ENCODE peak calls at places on chromosomes 4 and X, in six cellular contexts. M, K, G, B, H and O are unnamed samples.
A peak's percentile ranks its signal among the peaks of the same experiment; 100 is the strongest.

GRCh38 chrX:152821145-152821765 is 9.3 kb downstream of the CETN2 start:
- DNase-seq in K (no peak), G (peak; percentile 52), B (no peak), M (peak; percentile 31), H (no peak), O (peak; percentile 2)

GRCh38 chr4:112153222-112153791 is 8.1 kb downstream of the FAM241A start:
- DNase-seq in M (no peak), H (no peak), K (no peak), G (no peak), B (no peak), O (no peak)

GRCh38 chr4:56641494-56642051 is 39.5 kb downstream of the HOPX start:
- DNase-seq in G (no peak), B (no peak), H (no peak), M (peak; percentile 94), K (peak; percentile 72), O (no peak)

GRCh38 chr4:2964077-2964471 is 703 bp downstream of the GRK4 start:
- DNase-seq in G (no peak), M (no peak), H (no peak), B (no peak), K (no peak), O (no peak)

GRCh38 chr4:80045831-80046230 is 27.2 kb downstream of the ANTXR2 start:
- DNase-seq in H (no peak), G (no peak), B (no peak), M (no peak), K (no peak), O (no peak)

GRCh38 chrX:65690057-65690855 is 22.8 kb downstream of the MSN start:
- DNase-seq in M (peak; percentile 79), H (no peak), K (no peak), G (no peak), B (no peak), O (no peak)

GRCh38 chrX:40855411-40855810 is 120.1 kb upstream of the MED14 start:
- DNase-seq in B (no peak), K (peak; percentile 44), M (peak; percentile 58), G (peak; percentile 15), H (no peak), O (no peak)

GRCh38 chr4:68267433-68267944 is 22.0 kb upstream of the TMPRSS11B start:
- DNase-seq in B (no peak), G (no peak), H (no peak), K (peak; percentile 0), M (peak; percentile 45), O (no peak)

GRCh38 chrX:70422886-70423336 is at the start of gene GDPD2:
- DNase-seq in G (peak; percentile 45), M (no peak), B (no peak), K (no peak), H (no peak), O (peak; percentile 76)

GRCh38 chr4:154822775-154823174 is 41.7 kb downstream of the RBM46 start:
- DNase-seq in G (no peak), B (no peak), H (no peak), M (peak; percentile 56), K (peak; percentile 27), O (no peak)

GRCh38 chr4:188220006-188220405 is 80.8 kb downstream of the TRIML1 start:
- DNase-seq in H (no peak), M (no peak), B (no peak), K (no peak), G (no peak), O (no peak)

GRCh38 chr4:8241895-8242696 is 27.5 kb upstream of the HTRA3 start:
- DNase-seq in M (peak; percentile 88), H (peak; percentile 82), B (peak; percentile 10), K (no peak), G (peak; percentile 47), O (peak; percentile 50)

GRCh38 chrX:465418-465817 is 78.7 kb upstream of the PPP2R3B start:
- DNase-seq in H (no peak), G (no peak), K (no peak), B (no peak), M (no peak), O (no peak)

GRCh38 chr4:101584306-101584705 is 206.2 kb upstream of the BANK1 start:
- DNase-seq in K (no peak), G (no peak), B (no peak), M (no peak), H (no peak), O (no peak)

GRCh38 chrX:38561951-38562719 is 793 bp downstream of the TSPAN7 start:
- DNase-seq in K (no peak), H (no peak), G (peak; percentile 9), M (no peak), B (peak; percentile 7), O (peak; percentile 57)

GRCh38 chr4:155120536-155120935 is 87.9 kb upstream of the NPY2R start:
- DNase-seq in K (no peak), G (no peak), B (no peak), H (no peak), M (no peak), O (no peak)

GRCh38 chr4:27836505-27836904 is 975.9 kb downstream of the STIM2 start:
- DNase-seq in B (no peak), H (no peak), M (peak; percentile 71), G (no peak), K (no peak), O (no peak)

GRCh38 chr4:47718691-47719090 is 119.2 kb downstream of the CORIN start:
- DNase-seq in H (no peak), B (no peak), G (no peak), K (no peak), M (no peak), O (no peak)

GRCh38 chrX:7088968-7089615 is 58.4 kb upstream of the STS start:
- DNase-seq in H (peak; percentile 22), M (no peak), K (no peak), G (no peak), B (no peak), O (no peak)

GRCh38 chrX:140343226-140343873 is 161.5 kb downstream of the SOX3 start:
- DNase-seq in B (no peak), G (no peak), H (no peak), M (peak; percentile 1), K (peak; percentile 8), O (no peak)

GRCh38 chr4:10856271-10856670 is 171.7 kb upstream of the CLNK start:
- DNase-seq in K (no peak), G (no peak), M (no peak), B (no peak), H (no peak), O (no peak)

GRCh38 chr4:71602271-71602890 is 181.5 kb downstream of the GC start:
- DNase-seq in M (peak; percentile 69), G (no peak), K (peak; percentile 3), B (no peak), H (no peak), O (no peak)

GRCh38 chrX:22395372-22395771 is 122.7 kb downstream of the CBLL2 start:
- DNase-seq in M (peak; percentile 41), H (no peak), K (no peak), G (no peak), B (no peak), O (no peak)

GRCh38 chr4:113561758-113562157 is 199.8 kb downstream of the CAMK2D start:
- DNase-seq in G (no peak), H (no peak), M (no peak), K (no peak), B (no peak), O (no peak)

GRCh38 chrX:103254171-103254824 is 657 bp downstream of the TCEAL8 start:
- DNase-seq in M (peak; percentile 35), H (no peak), G (peak; percentile 76), B (peak; percentile 77), K (no peak), O (peak; percentile 80)

GRCh38 chr4:121943941-121944340 is 7.9 kb downstream of the TRPC3 start:
- DNase-seq in H (no peak), G (no peak), B (no peak), M (no peak), K (no peak), O (no peak)

GRCh38 chr4:84796388-84796787 is 170.1 kb downstream of the WDFY3 start:
- DNase-seq in B (no peak), H (no peak), K (no peak), G (no peak), M (no peak), O (no peak)

GRCh38 chr4:70634482-70634881 is 5.9 kb downstream of the ENAM start:
- DNase-seq in K (no peak), G (no peak), M (no peak), B (no peak), H (no peak), O (no peak)

GRCh38 chr4:142473218-142473959 is 372.7 kb downstream of the INPP4B start:
- DNase-seq in G (no peak), B (no peak), K (peak; percentile 36), M (no peak), H (no peak), O (no peak)

GRCh38 chr4:22480928-22481327 is 34.9 kb downstream of the ADGRA3 start:
- DNase-seq in H (no peak), M (no peak), G (no peak), K (no peak), B (no peak), O (no peak)

GRCh38 chr4:141133146-141134006 is at the start of gene RNF150:
- DNase-seq in H (peak; percentile 8), M (peak; percentile 85), K (peak; percentile 40), B (peak; percentile 82), G (peak; percentile 81), O (peak; percentile 88)

GRCh38 chr4:174607792-174608191 is 85.5 kb upstream of the HPGD start:
- DNase-seq in H (no peak), M (no peak), K (no peak), B (no peak), G (no peak), O (no peak)

GRCh38 chr4:24856586-24856985 is 56.3 kb downstream of the CCDC149 start:
- DNase-seq in G (no peak), B (no peak), H (no peak), K (no peak), M (peak; percentile 91), O (no peak)

GRCh38 chr4:54384563-54384962 is 155.5 kb downstream of the PDGFRA start:
- DNase-seq in K (no peak), H (no peak), B (peak; percentile 36), G (no peak), M (peak; percentile 60), O (no peak)

GRCh38 chr4:3116955-3117354 is 42.5 kb downstream of the HTT start:
- DNase-seq in M (no peak), K (no peak), H (no peak), B (no peak), G (no peak), O (no peak)

GRCh38 chrX:8579602-8580001 is 115.0 kb downstream of the VCX3B start:
- DNase-seq in H (no peak), G (no peak), K (no peak), M (no peak), B (no peak), O (no peak)

GRCh38 chr4:99723555-99724450 is 66.2 kb upstream of the C4orf54 start:
- DNase-seq in G (no peak), B (no peak), H (no peak), K (peak; percentile 84), M (peak; percentile 34), O (no peak)